ENCODE peak calls at places on chromosomes 3 and 15, in nine cellular contexts. L is body of pancreas, C is AG04450, K is transverse colon, U is H9, X is A673, T is tibial artery, E is substantia nigra, I is MM.1S. O is an unnamed sample.
A peak's percentile ranks its signal among the peaks of the same experiment; 100 is the strongest.

GRCh38 chr15:57560976-57561711 is 30.6 kb upstream of the MYZAP start:
- DNase-seq in L (peak; percentile 81), C (peak; percentile 26), K (peak; percentile 76), U (peak; percentile 69), X (peak; percentile 80), T (peak; percentile 78), E (peak; percentile 60), I (peak; percentile 70), O (peak; percentile 60)

GRCh38 chr3:193214445-193214844 is 26.6 kb upstream of the PLAAT1 start:
- DNase-seq in L (no peak), C (no peak), K (no peak), U (no peak), X (no peak), T (no peak), E (no peak), I (no peak), O (no peak)

GRCh38 chr15:67838789-67839332 is 984 bp downstream of the RNU6-1 start:
- DNase-seq in L (peak; percentile 61), C (no peak), K (peak; percentile 65), U (peak; percentile 84), X (peak; percentile 66), T (peak; percentile 86), E (peak; percentile 53), I (no peak), O (no peak)

GRCh38 chr3:10798600-10799367 is 17.2 kb upstream of the SLC6A11 start:
- DNase-seq in L (no peak), C (no peak), K (no peak), U (no peak), X (no peak), T (no peak), E (no peak), I (no peak), O (peak; percentile 18)

GRCh38 chr3:141894524-141895176 is 18.2 kb downstream of the ATP1B3 start:
- DNase-seq in L (no peak), C (peak; percentile 63), K (no peak), U (no peak), X (peak; percentile 37), T (no peak), E (no peak), I (no peak), O (no peak)

GRCh38 chr15:51970132-51970817 is 1.3 kb downstream of the LEO1 start:
- DNase-seq in L (no peak), C (no peak), K (no peak), U (no peak), X (no peak), T (no peak), E (no peak), I (no peak), O (no peak)

GRCh38 chr3:135456182-135456790 is 509.2 kb upstream of the PPP2R3A start:
- DNase-seq in L (no peak), C (no peak), K (no peak), U (peak; percentile 85), X (no peak), T (no peak), E (no peak), I (no peak), O (no peak)

GRCh38 chr15:25245801-25246622 is 192.8 kb downstream of the UBE3A start:
- DNase-seq in L (peak; percentile 3), C (no peak), K (peak; percentile 4), U (peak; percentile 13), X (no peak), T (peak; percentile 50), E (no peak), I (no peak), O (no peak)

GRCh38 chr15:74725845-74726773 is 781 bp upstream of the CYP1A1 start:
- DNase-seq in L (peak; percentile 35), C (no peak), K (peak; percentile 44), U (peak; percentile 73), X (peak; percentile 20), T (no peak), E (no peak), I (peak; percentile 27), O (no peak)

GRCh38 chr3:160224256-160224655 is 966 bp upstream of the C3orf80 start:
- DNase-seq in L (no peak), C (no peak), K (no peak), U (peak; percentile 38), X (no peak), T (no peak), E (no peak), I (no peak), O (no peak)

GRCh38 chr3:170532573-170532972 is 53.3 kb downstream of the SLC7A14 start:
- DNase-seq in L (no peak), C (no peak), K (no peak), U (no peak), X (no peak), T (no peak), E (no peak), I (peak; percentile 24), O (no peak)

GRCh38 chr3:73226026-73226425 is 164.6 kb downstream of the EBLN2 start:
- DNase-seq in L (no peak), C (no peak), K (no peak), U (no peak), X (no peak), T (no peak), E (no peak), I (no peak), O (no peak)

GRCh38 chr3:24396338-24396737 is 98.3 kb downstream of the THRB start:
- DNase-seq in L (no peak), C (no peak), K (no peak), U (peak; percentile 61), X (no peak), T (no peak), E (no peak), I (no peak), O (no peak)

GRCh38 chr3:102206506-102207145 is 228.2 kb upstream of the ZPLD1 start:
- DNase-seq in L (peak; percentile 43), C (peak; percentile 30), K (peak; percentile 68), U (no peak), X (no peak), T (peak; percentile 96), E (no peak), I (no peak), O (no peak)

GRCh38 chr3:53703630-53704362 is 142.4 kb downstream of the CHDH start:
- DNase-seq in L (no peak), C (no peak), K (no peak), U (no peak), X (no peak), T (no peak), E (no peak), I (no peak), O (no peak)

GRCh38 chr3:53704363-53704725 is 141.9 kb downstream of the CHDH start:
- DNase-seq in L (no peak), C (no peak), K (no peak), U (peak; percentile 4), X (no peak), T (no peak), E (no peak), I (peak; percentile 45), O (no peak)

GRCh38 chr3:53696401-53697172 is 149.6 kb downstream of the CHDH start:
- DNase-seq in L (no peak), C (no peak), K (no peak), U (no peak), X (no peak), T (no peak), E (no peak), I (no peak), O (no peak)

GRCh38 chr3:53702776-53703175 is 143.4 kb downstream of the CHDH start:
- DNase-seq in L (no peak), C (no peak), K (no peak), U (no peak), X (no peak), T (no peak), E (no peak), I (peak; percentile 82), O (no peak)

DNA sequence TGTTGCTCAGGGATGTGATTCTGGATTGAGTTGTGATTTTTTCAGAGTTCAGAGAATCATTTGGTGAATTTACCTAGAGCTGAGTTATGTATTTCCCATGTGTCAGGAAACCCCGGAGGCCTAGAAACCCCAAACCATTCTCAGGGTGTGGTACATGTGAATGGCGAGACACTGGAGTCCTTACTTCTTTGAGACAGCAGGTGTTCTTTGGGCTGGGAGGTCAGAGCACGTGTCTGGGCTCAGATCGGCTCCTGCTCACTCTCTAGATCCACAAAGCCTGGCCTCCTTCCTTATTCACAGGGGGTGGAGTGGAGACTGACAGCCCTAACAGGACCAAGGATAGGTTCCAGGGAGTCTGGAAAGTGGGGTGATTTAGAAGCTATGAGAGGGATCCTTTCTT is 145.8 kb downstream of the CHDH start:
- DNase-seq in L (no peak), C (no peak), K (no peak), U (no peak), X (no peak), T (no peak), E (no peak), I (peak; percentile 82), O (no peak)
- H3K27ac ChIP-seq in L (no peak overlapping the region), C (no peak overlapping the region), K (no peak overlapping the region), U (no peak overlapping the region), X (no peak overlapping the region), T (no peak overlapping the region), E (no peak overlapping the region), I (peak overlapping the region; percentile 21), O (no peak overlapping the region)

GRCh38 chr3:169146866-169147245 is 516.7 kb downstream of the MECOM start:
- DNase-seq in L (peak; percentile 15), C (no peak), K (no peak), U (no peak), X (peak; percentile 10), T (no peak), E (no peak), I (no peak), O (no peak)
- H3K27ac ChIP-seq in L (peak overlapping the region; percentile 90), C (peak overlapping the region; percentile 79), K (peak overlapping the region; percentile 88), U (no peak overlapping the region), X (no peak overlapping the region), T (peak overlapping the region; percentile 58), E (peak overlapping the region; percentile 24), I (no peak overlapping the region), O (peak overlapping the region; percentile 76)

GRCh38 chr3:169241928-169242751 is 421.4 kb downstream of the MECOM start:
- DNase-seq in L (peak; percentile 16), C (no peak), K (no peak), U (peak; percentile 61), X (peak; percentile 76), T (no peak), E (no peak), I (no peak), O (no peak)
- H3K27ac ChIP-seq in L (peak overlapping the region; percentile 43), C (peak overlapping the region; percentile 75), K (peak overlapping the region; percentile 8), U (no peak overlapping the region), X (peak overlapping the region; percentile 88), T (peak overlapping the region; percentile 68), E (no peak overlapping the region), I (no peak overlapping the region), O (peak overlapping the region; percentile 65)

GRCh38 chr3:108430540-108430939 is 79.9 kb downstream of the MYH15 start:
- DNase-seq in L (no peak), C (no peak), K (no peak), U (no peak), X (no peak), T (no peak), E (no peak), I (no peak), O (no peak)

GRCh38 chr3:108433928-108434327 is 76.5 kb downstream of the MYH15 start:
- DNase-seq in L (no peak), C (no peak), K (no peak), U (no peak), X (no peak), T (no peak), E (no peak), I (no peak), O (no peak)

GRCh38 chr3:108437439-108437838 is 73.0 kb downstream of the MYH15 start:
- DNase-seq in L (peak; percentile 40), C (no peak), K (peak; percentile 67), U (no peak), X (no peak), T (no peak), E (no peak), I (no peak), O (no peak)

GRCh38 chr3:108428580-108428979 is 81.8 kb downstream of the MYH15 start:
- DNase-seq in L (no peak), C (no peak), K (no peak), U (no peak), X (no peak), T (no peak), E (no peak), I (peak; percentile 21), O (no peak)

GRCh38 chr3:108432431-108432830 is 78.0 kb downstream of the MYH15 start:
- DNase-seq in L (no peak), C (no peak), K (no peak), U (no peak), X (no peak), T (no peak), E (no peak), I (no peak), O (no peak)
- H3K27ac ChIP-seq in L (no peak overlapping the region), C (no peak overlapping the region), K (no peak overlapping the region), U (no peak overlapping the region), X (no peak overlapping the region), T (no peak overlapping the region), E (no peak overlapping the region), I (no peak overlapping the region), O (no peak overlapping the region)